ENCODE peak calls at places on chromosomes 5 and 9, in six cellular contexts. H, L, T, W, G and X are unnamed samples.
A peak's percentile ranks its signal among the peaks of the same experiment; 100 is the strongest.

GRCh38 chr9:90774682-90775081 is 26.9 kb upstream of the SYK start:
- DNase-seq in H (no peak), L (no peak), W (no peak), G (peak; percentile 97), T (no peak), X (no peak)

GRCh38 chr9:127923771-127924170 is 6.8 kb downstream of the PIP5KL1 start:
- DNase-seq in T (peak; percentile 96), G (no peak), H (peak; percentile 83), L (no peak), W (peak; percentile 92), X (peak; percentile 96)

GRCh38 chr5:31806566-31806965 is 167.6 kb downstream of the PDZD2 start:
- DNase-seq in W (no peak), T (peak; percentile 45), H (no peak), G (no peak), L (no peak), X (no peak)

GRCh38 chr5:97528941-97529340 is 345.9 kb upstream of the RIOK2 start:
- DNase-seq in L (no peak), G (no peak), H (peak; percentile 52), T (peak; percentile 78), W (peak; percentile 82), X (peak; percentile 58)

GRCh38 chr9:129720181-129720864 is 32.5 kb downstream of the PTGES start:
- DNase-seq in W (no peak), T (no peak), G (no peak), H (no peak), L (no peak), X (no peak)

GRCh38 chr5:64666058-64666457 is 24.2 kb upstream of the SHISAL2B start:
- DNase-seq in H (peak; percentile 81), T (peak; percentile 17), W (peak; percentile 61), G (no peak), L (no peak), X (peak; percentile 58)

GRCh38 chr9:108663381-108663876 is 192.4 kb downstream of the ACTL7B start:
- DNase-seq in W (no peak), T (peak; percentile 37), H (no peak), G (no peak), L (no peak), X (no peak)

GRCh38 chr5:148794275-148794674 is 32.1 kb upstream of the ADRB2 start:
- DNase-seq in H (peak; percentile 53), W (peak; percentile 30), T (peak; percentile 78), L (no peak), G (no peak), X (no peak)

GRCh38 chr9:3525088-3525835 is 539 bp downstream of the RFX3 start:
- DNase-seq in H (no peak), L (no peak), W (no peak), T (no peak), G (no peak), X (no peak)

GRCh38 chr9:108972186-108972585 is 38.0 kb downstream of the ABITRAM start:
- DNase-seq in H (peak; percentile 83), L (no peak), T (no peak), G (no peak), W (no peak), X (no peak)

GRCh38 chr5:56124885-56125250 is 108.3 kb downstream of the ANKRD55 start:
- DNase-seq in H (peak; percentile 48), T (peak; percentile 15), G (no peak), L (no peak), W (peak; percentile 31), X (no peak)

DNA sequence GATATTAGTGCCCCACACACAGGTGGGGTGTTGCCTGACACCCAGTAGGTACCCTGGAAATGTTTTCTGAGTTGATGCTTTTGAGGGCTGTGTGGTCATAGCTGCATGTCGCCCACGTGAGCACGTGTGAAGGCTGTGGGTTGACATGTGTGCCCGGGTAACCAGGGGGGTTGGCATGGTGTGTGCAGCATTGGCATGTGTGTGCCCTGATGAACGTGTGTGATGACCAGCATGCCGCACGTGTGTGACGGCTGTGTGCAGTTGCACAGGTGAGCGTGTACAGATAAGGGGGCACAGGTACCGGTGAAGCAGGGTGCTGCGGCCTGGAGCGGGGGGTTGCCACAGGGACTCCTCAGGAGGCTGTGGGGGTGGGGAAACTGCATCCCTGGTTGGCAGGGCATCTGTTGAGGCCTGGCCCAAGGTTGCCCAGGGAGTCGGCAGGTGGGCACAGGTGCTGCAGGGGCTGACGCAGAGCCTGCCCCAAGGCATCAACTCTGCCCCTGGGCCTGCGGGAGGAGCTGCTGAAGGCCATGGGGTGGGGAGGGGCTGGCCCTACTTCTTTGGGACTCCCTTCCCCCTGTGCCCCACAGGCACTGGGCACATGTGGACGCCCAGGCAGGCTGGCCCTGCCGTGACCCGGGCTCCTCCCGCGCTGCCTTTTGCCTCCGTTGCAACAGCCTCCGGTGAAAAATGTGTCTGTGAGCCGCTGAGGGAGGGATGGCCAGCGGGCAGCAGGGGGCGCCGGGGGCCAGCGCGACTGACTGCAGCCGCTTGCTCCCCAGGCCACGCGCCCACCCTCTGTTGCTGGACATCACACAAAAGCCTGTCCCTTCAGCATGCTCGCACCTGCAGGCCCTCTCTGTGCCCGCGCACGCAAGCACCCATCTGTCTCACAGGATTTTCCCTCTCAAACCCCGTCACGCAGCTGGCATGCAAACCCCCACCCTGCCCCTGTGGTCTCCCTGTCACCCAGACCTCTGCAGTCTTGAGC is 2.2 kb downstream of the UNC5A start:
- DNase-seq in H (peak; percentile 42), L (no peak), G (no peak), T (no peak), W (no peak), X (no peak)
- TF ChIP-seq CTCF in H (peak; percentile 71), L (no peak), G (peak; percentile 62), T (peak; percentile 36), W (peak; percentile 46), X (peak; percentile 59)

GRCh38 chr9:89177021-89177400 is 1.6 kb downstream of the SHC3 start:
- DNase-seq in H (peak; percentile 66), G (no peak), T (peak; percentile 36), W (peak; percentile 74), L (no peak), X (no peak)

GRCh38 chr9:89175739-89176360 is 2.8 kb downstream of the SHC3 start:
- DNase-seq in G (no peak), L (no peak), H (no peak), T (peak; percentile 41), W (peak; percentile 47), X (no peak)

GRCh38 chr9:89179535-89179919 is 909 bp upstream of the SHC3 start:
- DNase-seq in H (peak; percentile 70), G (no peak), L (no peak), W (peak; percentile 76), T (peak; percentile 56), X (no peak)

GRCh38 chr9:89178162-89179120 is at the start of gene SHC3:
- DNase-seq in G (no peak), H (peak; percentile 51), T (peak; percentile 15), W (peak; percentile 63), L (no peak), X (no peak)

DNA sequence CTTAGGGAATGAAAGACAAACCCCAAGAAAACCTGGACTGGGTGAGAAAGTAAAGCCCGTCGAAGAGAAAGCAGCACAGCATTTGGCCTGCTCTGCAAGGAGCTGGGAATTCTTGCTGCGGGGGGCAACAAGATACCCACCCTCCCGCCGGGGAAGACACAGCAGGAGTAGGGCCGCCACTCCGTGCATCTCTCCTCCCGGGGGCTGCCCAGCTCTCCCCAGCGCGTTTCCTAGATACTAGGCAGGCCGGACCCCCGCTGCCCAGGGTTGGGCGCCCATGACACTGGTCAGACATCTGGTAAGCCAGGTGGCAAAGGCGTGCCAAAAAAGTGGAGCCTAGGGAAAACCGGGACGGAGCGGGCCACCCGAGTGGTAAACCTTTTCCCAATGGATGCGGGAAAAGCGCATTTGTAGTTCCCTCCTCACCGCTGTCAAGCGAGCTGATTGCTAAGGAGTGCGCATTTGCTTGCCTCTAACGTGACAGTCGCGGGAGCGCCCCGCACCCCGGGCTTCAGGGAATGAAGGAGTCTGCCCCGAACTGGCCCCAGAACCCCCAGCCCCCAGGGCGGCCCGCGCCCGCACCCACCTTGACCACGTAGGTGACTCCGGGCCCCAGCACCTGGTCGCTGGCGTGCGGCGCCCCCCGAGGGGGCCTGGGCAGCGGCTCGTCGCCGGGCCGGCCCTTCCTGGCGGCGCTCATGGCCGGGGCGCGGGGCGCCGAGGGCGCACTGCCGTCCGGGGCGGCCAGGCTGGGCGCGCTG is 1.0 kb downstream of the SHC3 start:
- DNase-seq in H (peak; percentile 26), G (no peak), W (peak; percentile 41), L (no peak), T (peak; percentile 15), X (no peak)
- H3K4me3 ChIP-seq in H (peak overlapping the region; percentile 66), G (no peak overlapping the region), W (peak overlapping the region; percentile 58), L (peak overlapping the region; percentile 53), T (peak overlapping the region; percentile 59), X (peak overlapping the region; percentile 38)

DNA sequence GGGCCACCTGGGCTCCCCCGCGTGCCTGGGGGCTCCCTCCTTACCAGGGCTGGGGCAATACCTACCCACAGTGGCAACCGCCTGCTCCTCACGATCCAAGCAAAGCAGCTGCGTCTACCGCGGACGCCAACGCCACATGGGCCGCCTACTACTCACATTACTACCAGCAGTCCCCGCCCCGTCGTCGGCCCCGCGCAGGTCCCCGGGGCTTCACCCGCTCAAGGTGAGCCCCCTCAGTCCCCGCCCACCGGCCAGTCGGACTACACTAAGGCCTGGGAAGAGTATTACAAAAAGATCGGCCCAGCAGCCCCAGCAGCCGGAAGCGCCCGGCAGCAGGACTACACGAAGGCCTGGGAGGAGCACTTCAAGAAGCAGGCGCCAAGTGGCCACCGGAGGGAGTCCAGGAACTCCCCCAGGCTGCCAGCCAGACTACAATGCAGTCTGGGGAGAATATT is 106.0 kb upstream of the MTAP start:
- DNase-seq in G (peak; percentile 4), L (no peak), T (no peak), W (no peak), H (peak; percentile 56), X (no peak)
- TF ChIP-seq CTCF in G (no peak), L (no peak), T (no peak), W (no peak), H (peak; percentile 56), X (no peak)

GRCh38 chr9:95505676-95506437 is 10.9 kb downstream of the PTCH1 start:
- DNase-seq in L (no peak), W (peak; percentile 75), T (peak; percentile 41), G (peak; percentile 81), H (peak; percentile 67), X (no peak)

GRCh38 chr9:95506438-95506691 is 10.4 kb downstream of the PTCH1 start:
- DNase-seq in L (no peak), H (peak; percentile 64), T (peak; percentile 49), W (peak; percentile 52), G (peak; percentile 71), X (no peak)

GRCh38 chr9:95503369-95503768 is 13.4 kb downstream of the PTCH1 start:
- DNase-seq in G (no peak), T (no peak), W (no peak), L (no peak), H (no peak), X (no peak)

GRCh38 chr9:95505072-95505471 is 11.7 kb downstream of the PTCH1 start:
- DNase-seq in T (no peak), W (no peak), L (no peak), H (no peak), G (no peak), X (no peak)

DNA sequence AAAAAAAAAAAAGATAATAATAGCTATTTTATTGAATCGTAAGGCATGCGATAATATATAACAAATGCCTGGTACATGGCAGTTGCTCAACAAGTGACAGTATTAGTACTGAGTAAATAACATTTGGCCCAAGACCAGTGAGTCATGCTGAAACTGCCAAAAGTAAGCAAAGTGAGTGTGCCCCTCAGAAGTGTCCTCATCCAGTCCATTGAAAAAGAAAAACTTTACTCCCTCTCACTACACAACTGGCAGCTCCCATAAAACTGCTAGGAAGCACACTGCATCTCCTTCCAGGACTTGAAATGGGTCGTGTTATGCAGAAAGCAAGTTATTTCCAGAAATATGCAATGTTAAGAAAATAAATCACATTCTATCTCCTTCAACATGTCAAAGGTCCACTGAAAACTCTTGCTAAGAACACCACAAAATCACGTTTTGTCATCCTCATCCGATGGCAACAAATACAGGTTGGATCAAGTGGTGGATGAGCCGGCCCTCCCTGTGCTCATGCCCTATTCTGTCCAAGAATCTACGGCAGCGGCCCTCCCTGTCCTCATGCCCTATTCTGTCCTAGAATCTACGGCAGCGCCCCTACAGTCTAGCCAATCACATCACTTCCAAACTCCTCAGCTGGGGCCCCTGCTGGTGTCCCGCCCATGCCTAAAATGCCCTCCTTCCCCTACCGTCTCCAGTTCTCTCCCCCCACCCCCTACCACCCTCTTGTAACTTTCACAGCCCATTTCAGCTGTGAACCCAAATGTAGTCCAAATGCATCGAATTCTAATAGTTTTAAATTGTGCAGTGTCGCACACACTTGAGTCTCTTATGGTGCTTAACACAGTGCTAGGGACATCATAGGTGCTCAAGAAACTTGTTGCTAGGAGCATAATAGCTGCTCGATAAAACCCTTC is 12.5 kb downstream of the PTCH1 start:
- DNase-seq in T (peak; percentile 69), H (peak; percentile 35), L (peak; percentile 58), W (peak; percentile 72), G (peak; percentile 69), X (no peak)
- H3K4me3 ChIP-seq in T (no peak overlapping the region), H (no peak overlapping the region), L (no peak overlapping the region), W (peak overlapping the region; percentile 79), G (peak overlapping the region; percentile 82), X (no peak overlapping the region)